ENCODE peak calls at places on chromosomes 6 and 20, in seven cellular contexts. One of them, this sample, is unnamed. For H3K36me3, the result is how much of the 10 kb centered on the place peaks cover.

GRCh38 chr20:58028123-58028522 is 200.3 kb downstream of the ANKRD60 start:
- DNase-seq in body of pancreas: no peak
- DNase-seq in heart left ventricle: no peak
- DNase-seq in prostate gland: no peak
- DNase-seq in testis: no peak
- DNase-seq in Peyer's patch: no peak
- DNase-seq in vagina: no peak
- DNase-seq in this sample: no peak

GRCh38 chr6:147390909-147391536 is 117.5 kb upstream of the SAMD5 start:
- DNase-seq in body of pancreas: no peak
- DNase-seq in heart left ventricle: no peak
- DNase-seq in testis: peak
- DNase-seq in Peyer's patch: no peak
- DNase-seq in vagina: no peak
- DNase-seq in prostate gland: no peak
- DNase-seq in this sample: no peak

GRCh38 chr20:3751664-3752385 is 15.7 kb downstream of the ADISSP start:
- DNase-seq in prostate gland: no peak
- DNase-seq in body of pancreas: peak
- DNase-seq in vagina: no peak
- DNase-seq in testis: peak
- DNase-seq in Peyer's patch: peak
- DNase-seq in heart left ventricle: peak
- DNase-seq in this sample: peak

GRCh38 chr20:17419459-17419858 is 111.7 kb downstream of the BFSP1 start:
- DNase-seq in prostate gland: no peak
- DNase-seq in testis: no peak
- DNase-seq in body of pancreas: no peak
- DNase-seq in Peyer's patch: no peak
- DNase-seq in vagina: no peak
- DNase-seq in heart left ventricle: no peak
- DNase-seq in this sample: no peak

GRCh38 chr20:14696937-14697336 is 359.5 kb upstream of the FLRT3 start:
- DNase-seq in testis: no peak
- DNase-seq in body of pancreas: no peak
- DNase-seq in Peyer's patch: no peak
- DNase-seq in prostate gland: no peak
- DNase-seq in heart left ventricle: no peak
- DNase-seq in vagina: no peak
- DNase-seq in this sample: no peak

GRCh38 chr6:133854633-133855598 is 34.0 kb upstream of the TCF21 start:
- DNase-seq in vagina: no peak
- DNase-seq in testis: no peak
- DNase-seq in prostate gland: no peak
- DNase-seq in heart left ventricle: no peak
- DNase-seq in Peyer's patch: peak
- DNase-seq in body of pancreas: no peak
- DNase-seq in this sample: no peak

GRCh38 chr6:56962451-56962850 is 7.5 kb downstream of the BEND6 start:
- DNase-seq in testis: no peak
- DNase-seq in prostate gland: no peak
- DNase-seq in Peyer's patch: no peak
- DNase-seq in body of pancreas: no peak
- DNase-seq in vagina: no peak
- DNase-seq in heart left ventricle: no peak
- DNase-seq in this sample: no peak

GRCh38 chr6:138869343-138869742 is 73.5 kb downstream of the ECT2L start:
- DNase-seq in testis: no peak
- DNase-seq in prostate gland: no peak
- DNase-seq in vagina: no peak
- DNase-seq in Peyer's patch: no peak
- DNase-seq in body of pancreas: no peak
- DNase-seq in heart left ventricle: peak
- DNase-seq in this sample: no peak

GRCh38 chr20:33689973-33690372 is 3.8 kb upstream of the E2F1 start:
- DNase-seq in Peyer's patch: no peak
- DNase-seq in body of pancreas: no peak
- DNase-seq in heart left ventricle: no peak
- DNase-seq in testis: no peak
- DNase-seq in vagina: no peak
- DNase-seq in prostate gland: no peak
- DNase-seq in this sample: no peak

GRCh38 chr20:2042400-2042799 is 48.5 kb upstream of the PDYN start:
- DNase-seq in testis: no peak
- DNase-seq in Peyer's patch: no peak
- DNase-seq in vagina: no peak
- DNase-seq in body of pancreas: no peak
- DNase-seq in heart left ventricle: no peak
- DNase-seq in prostate gland: no peak
- DNase-seq in this sample: no peak

GRCh38 chr6:168469198-168469943 is 28.4 kb downstream of the SMOC2 start:
- DNase-seq in testis: peak
- DNase-seq in heart left ventricle: peak
- DNase-seq in Peyer's patch: no peak
- DNase-seq in prostate gland: no peak
- DNase-seq in vagina: no peak
- DNase-seq in body of pancreas: no peak
- DNase-seq in this sample: no peak

GRCh38 chr6:108576724-108577123 is 16.0 kb downstream of the FOXO3 start:
- DNase-seq in heart left ventricle: no peak
- DNase-seq in Peyer's patch: no peak
- DNase-seq in prostate gland: no peak
- DNase-seq in body of pancreas: no peak
- DNase-seq in testis: no peak
- DNase-seq in vagina: no peak
- DNase-seq in this sample: no peak

GRCh38 chr6:106747139-106747538 is 117.8 kb downstream of the QRSL1 start:
- DNase-seq in heart left ventricle: no peak
- DNase-seq in vagina: no peak
- DNase-seq in Peyer's patch: no peak
- DNase-seq in testis: no peak
- DNase-seq in prostate gland: no peak
- DNase-seq in body of pancreas: no peak
- DNase-seq in this sample: no peak

GRCh38 chr6:32829495-32829894 is 9.0 kb downstream of the TAP2 start:
- DNase-seq in prostate gland: no peak
- DNase-seq in heart left ventricle: no peak
- DNase-seq in body of pancreas: no peak
- DNase-seq in vagina: no peak
- DNase-seq in Peyer's patch: no peak
- DNase-seq in testis: no peak
- DNase-seq in this sample: no peak

GRCh38 chr6:134363323-134364039 is 45.6 kb upstream of the SGK1 start:
- DNase-seq in prostate gland: no peak
- DNase-seq in vagina: no peak
- DNase-seq in testis: no peak
- DNase-seq in body of pancreas: no peak
- DNase-seq in heart left ventricle: no peak
- DNase-seq in Peyer's patch: no peak
- DNase-seq in this sample: no peak

GRCh38 chr6:80489911-80490635 is 383.6 kb downstream of the BCKDHB start:
- DNase-seq in vagina: no peak
- DNase-seq in heart left ventricle: no peak
- DNase-seq in body of pancreas: no peak
- DNase-seq in testis: no peak
- DNase-seq in Peyer's patch: no peak
- DNase-seq in prostate gland: no peak
- DNase-seq in this sample: no peak

GRCh38 chr20:45547206-45547770 is at the start of gene EPPIN:
- DNase-seq in vagina: no peak
- DNase-seq in Peyer's patch: no peak
- DNase-seq in body of pancreas: no peak
- DNase-seq in testis: peak
- DNase-seq in heart left ventricle: no peak
- DNase-seq in prostate gland: no peak
- DNase-seq in this sample: no peak

GRCh38 chr6:107064579-107065065 is 36.6 kb downstream of the MTRES1 start:
- DNase-seq in Peyer's patch: no peak
- DNase-seq in prostate gland: no peak
- DNase-seq in testis: peak
- DNase-seq in vagina: no peak
- DNase-seq in body of pancreas: peak
- DNase-seq in heart left ventricle: peak
- DNase-seq in this sample: peak

GRCh38 chr6:105611606-105612005 is 208.7 kb upstream of the PREP start:
- DNase-seq in Peyer's patch: no peak
- DNase-seq in heart left ventricle: no peak
- DNase-seq in prostate gland: no peak
- DNase-seq in body of pancreas: no peak
- DNase-seq in testis: no peak
- DNase-seq in vagina: no peak
- DNase-seq in this sample: no peak

GRCh38 chr6:38234934-38235678 is 404.6 kb downstream of the BTBD9 start:
- DNase-seq in prostate gland: no peak
- DNase-seq in testis: no peak
- DNase-seq in body of pancreas: no peak
- DNase-seq in vagina: no peak
- DNase-seq in Peyer's patch: no peak
- DNase-seq in heart left ventricle: no peak
- DNase-seq in this sample: no peak

GRCh38 chr20:17696287-17696686 is 3.5 kb upstream of the BANF2 start:
- DNase-seq in vagina: no peak
- DNase-seq in heart left ventricle: no peak
- DNase-seq in testis: no peak
- DNase-seq in prostate gland: no peak
- DNase-seq in body of pancreas: no peak
- DNase-seq in Peyer's patch: no peak
- DNase-seq in this sample: no peak

DNA sequence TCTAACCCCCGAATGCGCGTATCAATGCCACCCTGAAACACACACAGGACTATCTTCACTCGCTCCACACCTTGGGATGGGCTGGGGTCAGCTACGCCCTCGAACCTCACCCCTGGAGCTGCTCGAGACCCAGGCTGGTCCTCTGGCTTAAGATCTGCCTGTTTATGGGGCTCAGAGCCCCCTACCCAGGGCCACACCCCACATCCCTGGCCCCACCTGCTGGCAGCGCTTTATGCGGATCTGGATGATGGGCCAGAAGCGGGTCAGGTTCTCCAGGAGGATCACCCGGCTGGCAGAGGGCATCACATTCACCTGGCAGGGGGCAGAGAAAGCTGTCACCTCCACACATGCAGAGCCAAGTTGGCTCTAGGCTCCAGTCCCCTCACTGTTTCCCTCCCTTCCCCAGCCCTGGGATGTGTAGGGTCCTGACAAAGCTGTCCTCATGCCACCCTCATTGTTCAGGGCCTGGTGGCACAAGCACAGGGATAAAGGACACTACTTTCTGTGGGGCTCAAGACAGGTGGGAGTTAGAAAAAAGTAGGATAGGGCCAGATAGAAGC is 8.2 kb downstream of the CUL7 start:
- DNase-seq in prostate gland: no peak
- DNase-seq in Peyer's patch: no peak
- DNase-seq in body of pancreas: no peak
- DNase-seq in heart left ventricle: no peak
- DNase-seq in vagina: no peak
- DNase-seq in testis: no peak
- DNase-seq in this sample: no peak
- H3K36me3 ChIP-seq in prostate gland: under half
- H3K36me3 ChIP-seq in Peyer's patch: under half
- H3K36me3 ChIP-seq in body of pancreas: under half
- H3K36me3 ChIP-seq in heart left ventricle: half or more
- H3K36me3 ChIP-seq in vagina: under half
- H3K36me3 ChIP-seq in testis: under half
- H3K36me3 ChIP-seq in this sample: half or more

GRCh38 chr20:39378781-39379180 is 416.6 kb downstream of the DHX35 start:
- DNase-seq in prostate gland: no peak
- DNase-seq in heart left ventricle: peak
- DNase-seq in vagina: no peak
- DNase-seq in testis: no peak
- DNase-seq in Peyer's patch: no peak
- DNase-seq in body of pancreas: peak
- DNase-seq in this sample: no peak

GRCh38 chr20:39376788-39377187 is 414.6 kb downstream of the DHX35 start:
- DNase-seq in Peyer's patch: no peak
- DNase-seq in prostate gland: no peak
- DNase-seq in body of pancreas: no peak
- DNase-seq in vagina: no peak
- DNase-seq in testis: no peak
- DNase-seq in heart left ventricle: no peak
- DNase-seq in this sample: no peak

GRCh38 chr20:39381598-39381997 is 419.5 kb downstream of the DHX35 start:
- DNase-seq in Peyer's patch: no peak
- DNase-seq in vagina: no peak
- DNase-seq in testis: no peak
- DNase-seq in prostate gland: no peak
- DNase-seq in heart left ventricle: no peak
- DNase-seq in body of pancreas: no peak
- DNase-seq in this sample: no peak
- TF ChIP-seq POLR2A in Peyer's patch: no peak
- TF ChIP-seq POLR2A in vagina: no peak
- TF ChIP-seq POLR2A in testis: no peak
- TF ChIP-seq POLR2A in prostate gland: no peak
- TF ChIP-seq POLR2A in heart left ventricle: no peak
- TF ChIP-seq POLR2A in body of pancreas: no peak
- TF ChIP-seq POLR2A in this sample: no peak

GRCh38 chr6:11961137-11961779 is 50.9 kb upstream of the HIVEP1 start:
- DNase-seq in body of pancreas: no peak
- DNase-seq in heart left ventricle: no peak
- DNase-seq in Peyer's patch: no peak
- DNase-seq in prostate gland: no peak
- DNase-seq in testis: no peak
- DNase-seq in vagina: no peak
- DNase-seq in this sample: no peak
- H3K36me3 ChIP-seq in body of pancreas: under half
- H3K36me3 ChIP-seq in heart left ventricle: under half
- H3K36me3 ChIP-seq in Peyer's patch: under half
- H3K36me3 ChIP-seq in prostate gland: under half
- H3K36me3 ChIP-seq in testis: under half
- H3K36me3 ChIP-seq in vagina: under half
- H3K36me3 ChIP-seq in this sample: under half

GRCh38 chr6:27957526-27957925 is 485 bp downstream of the OR2B6 start:
- DNase-seq in Peyer's patch: no peak
- DNase-seq in vagina: no peak
- DNase-seq in heart left ventricle: no peak
- DNase-seq in body of pancreas: no peak
- DNase-seq in prostate gland: no peak
- DNase-seq in testis: no peak
- DNase-seq in this sample: no peak
- TF ChIP-seq POLR2A in Peyer's patch: no peak
- TF ChIP-seq POLR2A in vagina: no peak
- TF ChIP-seq POLR2A in heart left ventricle: no peak
- TF ChIP-seq POLR2A in body of pancreas: no peak
- TF ChIP-seq POLR2A in prostate gland: no peak
- TF ChIP-seq POLR2A in testis: no peak
- TF ChIP-seq POLR2A in this sample: no peak

DNA sequence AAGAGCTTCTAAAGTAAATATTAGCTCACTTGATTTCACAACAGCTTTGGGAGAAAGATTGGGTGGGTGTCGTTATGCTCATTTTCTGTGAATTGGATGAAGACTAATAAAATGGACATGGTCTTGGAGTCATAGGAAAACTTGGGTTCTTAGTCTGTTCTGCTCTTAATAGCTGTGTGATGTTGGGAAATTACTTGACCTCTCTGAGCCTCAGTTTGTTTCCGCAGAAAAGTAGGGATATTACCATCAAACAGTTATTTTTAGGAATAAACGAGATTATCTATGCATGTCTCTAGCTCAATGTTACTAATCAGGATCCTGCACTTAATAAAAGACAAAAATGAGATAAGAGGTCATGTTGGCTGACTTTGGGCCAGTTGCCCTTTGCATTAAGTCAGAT is 291.3 kb downstream of the PHF3 start:
- DNase-seq in vagina: no peak
- DNase-seq in testis: no peak
- DNase-seq in body of pancreas: no peak
- DNase-seq in prostate gland: no peak
- DNase-seq in heart left ventricle: no peak
- DNase-seq in Peyer's patch: no peak
- DNase-seq in this sample: no peak
- H3K36me3 ChIP-seq in vagina: under half
- H3K36me3 ChIP-seq in testis: under half
- H3K36me3 ChIP-seq in body of pancreas: under half
- H3K36me3 ChIP-seq in prostate gland: under half
- H3K36me3 ChIP-seq in heart left ventricle: under half
- H3K36me3 ChIP-seq in Peyer's patch: under half
- H3K36me3 ChIP-seq in this sample: under half

This sample was measured in thyroid gland.